ENCODE peak calls at places on chromosomes 2 and 18, in nine cellular contexts. Q is activated CD8-positive, alpha-beta memory T cell treated with anti-CD3 and anti-CD28 coated beads for 48 hours; H is MV-4-11; N is cerebellar cortex; L is cardiac fibroblast; V is body of pancreas; P is effector memory CD8-positive, alpha-beta T cell; T is activated T-cell treated with anti-CD3 and anti-CD28 coated beads, Interleukin-2, amount 50 U/mL, for 24 hours; W is NCI-H1417. F is an unnamed sample.

GRCh38 chr2:179729961-179730360 is 131.5 kb downstream of the ZNF385B start:
- DNase-seq in Q (no peak), H (no peak), N (no peak), L (no peak), V (no peak), P (no peak), T (no peak), W (no peak), F (no peak)

GRCh38 chr2:101698419-101699190 is 1.1 kb downstream of the MAP4K4 start:
- DNase-seq in Q (no peak), H (no peak), N (peak), L (peak), V (no peak), P (no peak), T (peak), W (peak), F (no peak)

GRCh38 chr2:223081789-223082188 is 29.8 kb downstream of the KCNE4 start:
- DNase-seq in Q (no peak), H (no peak), N (no peak), L (no peak), V (no peak), P (no peak), T (no peak), W (no peak), F (no peak)

GRCh38 chr18:24514439-24514838 is 54.0 kb downstream of the HRH4 start:
- DNase-seq in Q (no peak), H (peak), N (no peak), L (peak), V (no peak), P (no peak), T (no peak), W (no peak), F (no peak)

GRCh38 chr2:217746741-217747287 is 256.0 kb downstream of the TNS1 start:
- DNase-seq in Q (no peak), H (no peak), N (no peak), L (peak), V (no peak), P (no peak), T (no peak), W (no peak), F (no peak)

GRCh38 chr2:40658917-40659316 is 207.0 kb upstream of the SLC8A1 start:
- DNase-seq in Q (no peak), H (no peak), N (no peak), L (peak), V (no peak), P (no peak), T (no peak), W (no peak), F (no peak)

GRCh38 chr2:196468394-196468793 is 171.1 kb upstream of the CCDC150 start:
- DNase-seq in Q (no peak), H (no peak), N (no peak), L (no peak), V (no peak), P (no peak), T (no peak), W (no peak), F (no peak)

GRCh38 chr2:144944506-144945230 is 424.7 kb upstream of the ZEB2 start:
- DNase-seq in Q (no peak), H (no peak), N (no peak), L (peak), V (no peak), P (no peak), T (no peak), W (peak), F (no peak)